ENCODE peak calls at places on chromosomes 2 and 18, in six cellular contexts. O, D, Y, F, A and T are unnamed samples.

GRCh38 chr18:23529597-23529996 is 26.3 kb downstream of the RMC1 start:
- DNase-seq in O (no peak), D (no peak), Y (no peak), F (peak), A (peak), T (no peak)

GRCh38 chr18:79197531-79197930 is 128.3 kb downstream of the ATP9B start:
- DNase-seq in O (no peak), D (no peak), Y (no peak), F (no peak), A (no peak), T (no peak)

GRCh38 chr2:221176666-221177065 is 395.4 kb downstream of the EPHA4 start:
- DNase-seq in O (no peak), D (no peak), Y (no peak), F (no peak), A (no peak), T (no peak)

GRCh38 chr2:60094450-60094929 is 459.0 kb downstream of the BCL11A start:
- DNase-seq in O (no peak), D (peak), Y (no peak), F (no peak), A (no peak), T (no peak)

GRCh38 chr2:86518498-86518897 is 44.7 kb downstream of the CHMP3 start:
- DNase-seq in O (no peak), D (peak), Y (peak), F (no peak), A (no peak), T (no peak)

GRCh38 chr2:180938419-180938818 is 42.0 kb upstream of the UBE2E3 start:
- DNase-seq in O (no peak), D (no peak), Y (no peak), F (no peak), A (no peak), T (no peak)

GRCh38 chr2:67463810-67464209 is 66.7 kb downstream of the ETAA1 start:
- DNase-seq in O (no peak), D (no peak), Y (no peak), F (no peak), A (no peak), T (no peak)

GRCh38 chr2:186498834-186499233 is 12.8 kb downstream of the ZC3H15 start:
- DNase-seq in O (no peak), D (no peak), Y (no peak), F (no peak), A (no peak), T (no peak)

GRCh38 chr2:150410809-150411208 is 76.7 kb downstream of the RND3 start:
- DNase-seq in O (no peak), D (peak), Y (no peak), F (no peak), A (no peak), T (no peak)

GRCh38 chr2:219542931-219543595 is 546 bp downstream of the CHPF start:
- DNase-seq in O (no peak), D (peak), Y (peak), F (no peak), A (peak), T (no peak)

GRCh38 chr2:3040819-3041218 is 336.8 kb downstream of the EIPR1 start:
- DNase-seq in O (no peak), D (no peak), Y (no peak), F (no peak), A (no peak), T (no peak)

GRCh38 chr2:225002039-225002655 is 40.1 kb downstream of the DOCK10 start:
- DNase-seq in O (peak), D (peak), Y (peak), F (peak), A (peak), T (no peak)

GRCh38 chr18:59006461-59007067 is 133.1 kb upstream of the SEC11C start:
- DNase-seq in O (no peak), D (no peak), Y (no peak), F (no peak), A (no peak), T (no peak)

GRCh38 chr2:88596141-88596830 is 31.0 kb downstream of the EIF2AK3 start:
- DNase-seq in O (no peak), D (no peak), Y (no peak), F (no peak), A (no peak), T (no peak)

GRCh38 chr18:57439617-57439975 is 4.4 kb downstream of the ONECUT2 start:
- DNase-seq in O (no peak), D (no peak), Y (no peak), F (no peak), A (no peak), T (no peak)

GRCh38 chr2:238132463-238133450 is 5.7 kb upstream of the KLHL30 start:
- DNase-seq in O (no peak), D (no peak), Y (no peak), F (no peak), A (no peak), T (no peak)

GRCh38 chr18:11019295-11019694 is 130.1 kb downstream of the PIEZO2 start:
- DNase-seq in O (no peak), D (no peak), Y (no peak), F (no peak), A (no peak), T (no peak)

GRCh38 chr2:207481924-207482323 is 47.8 kb upstream of the CREB1 start:
- DNase-seq in O (no peak), D (no peak), Y (no peak), F (no peak), A (no peak), T (no peak)

GRCh38 chr2:160869411-160869810 is 290.8 kb upstream of the TANK start:
- DNase-seq in O (no peak), D (no peak), Y (no peak), F (peak), A (no peak), T (no peak)

GRCh38 chr2:69770193-69770702 is 28.3 kb downstream of the ANXA4 start:
- DNase-seq in O (no peak), D (peak), Y (no peak), F (peak), A (peak), T (peak)

GRCh38 chr2:24456610-24457556 is 34.2 kb upstream of the NCOA1 start:
- DNase-seq in O (no peak), D (no peak), Y (no peak), F (no peak), A (peak), T (no peak)

GRCh38 chr2:118992740-118993391 is 50.9 kb downstream of the MARCO start:
- DNase-seq in O (no peak), D (no peak), Y (no peak), F (no peak), A (no peak), T (no peak)

GRCh38 chr2:236607471-236608307 is 38.1 kb downstream of the ACKR3 start:
- DNase-seq in O (no peak), D (no peak), Y (peak), F (no peak), A (no peak), T (no peak)

DNA sequence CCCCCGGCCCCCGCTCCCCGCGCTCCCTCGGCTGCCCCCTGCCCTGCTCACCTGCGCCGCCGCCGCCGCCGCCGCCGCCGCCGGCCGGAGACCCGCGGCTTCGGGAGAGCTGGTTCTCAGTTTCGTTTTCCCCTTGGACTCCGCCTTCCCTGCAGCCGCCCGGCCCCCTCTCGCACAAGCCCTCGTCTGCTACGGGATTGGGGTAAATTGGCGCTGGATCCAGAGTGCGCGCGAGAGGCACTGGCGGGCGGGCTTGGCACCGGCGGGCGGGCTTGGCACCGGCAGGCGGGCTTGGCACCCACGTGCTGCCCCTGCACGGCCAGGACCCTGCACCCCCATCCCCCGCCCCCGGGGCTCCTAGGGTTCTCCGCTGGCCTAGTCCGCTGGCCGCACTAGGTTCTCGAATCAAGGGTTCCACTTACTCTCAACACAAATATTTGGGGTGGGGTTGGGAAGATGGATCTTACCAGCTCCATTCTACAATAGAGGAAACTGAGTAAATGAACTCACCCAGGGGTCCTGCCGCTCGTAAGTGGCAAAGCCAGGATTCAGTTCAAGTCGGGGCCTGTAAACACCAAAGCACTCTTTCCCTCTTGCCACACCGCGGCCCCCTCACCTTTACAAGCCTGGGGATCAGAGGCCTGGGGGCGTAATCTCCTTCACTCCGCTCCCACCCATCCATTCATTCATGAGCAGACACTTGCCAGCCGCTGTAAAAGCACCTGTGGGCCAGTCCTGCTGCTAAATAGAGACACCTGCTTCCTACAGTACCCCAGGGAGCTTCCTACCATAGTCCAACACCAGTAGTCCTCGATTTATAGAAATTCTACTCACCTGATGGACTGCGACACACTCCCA is at the start of gene EIF2AK2:
- DNase-seq in O (no peak), D (peak), Y (peak), F (no peak), A (peak), T (peak)
- H3K4me3 ChIP-seq in O (peak), D (peak), Y (peak), F (peak), A (peak), T (peak)

GRCh38 chr2:36620321-36620720 is 22.4 kb upstream of the FEZ2 start:
- DNase-seq in O (no peak), D (no peak), Y (no peak), F (no peak), A (no peak), T (no peak)
- TF ChIP-seq REST in O (no peak), D (no peak), Y (no peak), F (no peak), A (no peak), T (no peak)

DNA sequence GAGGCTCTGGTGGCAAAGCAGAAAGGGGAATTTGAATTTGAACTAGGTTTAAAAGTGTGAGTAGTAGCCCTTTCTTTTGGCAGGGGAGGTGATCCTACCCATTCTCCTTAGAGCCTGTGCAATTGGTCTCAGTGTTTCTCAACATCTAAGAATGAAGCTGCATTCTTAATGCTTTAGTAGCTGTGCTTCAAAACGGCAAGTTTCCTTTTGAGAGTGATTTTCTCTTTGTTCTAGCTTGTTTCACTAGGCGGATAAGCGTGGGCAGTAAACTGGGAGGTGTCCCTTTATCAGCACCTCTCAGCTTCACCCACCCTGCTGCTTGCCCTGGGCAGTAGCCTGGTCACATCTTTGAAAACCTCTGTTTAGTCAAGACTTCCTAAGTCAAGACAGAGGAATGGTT is 6.7 kb downstream of the CRIM1 start:
- DNase-seq in O (no peak), D (no peak), Y (no peak), F (no peak), A (no peak), T (no peak)
- H3K4me3 ChIP-seq in O (no peak), D (no peak), Y (no peak), F (peak), A (peak), T (no peak)

DNA sequence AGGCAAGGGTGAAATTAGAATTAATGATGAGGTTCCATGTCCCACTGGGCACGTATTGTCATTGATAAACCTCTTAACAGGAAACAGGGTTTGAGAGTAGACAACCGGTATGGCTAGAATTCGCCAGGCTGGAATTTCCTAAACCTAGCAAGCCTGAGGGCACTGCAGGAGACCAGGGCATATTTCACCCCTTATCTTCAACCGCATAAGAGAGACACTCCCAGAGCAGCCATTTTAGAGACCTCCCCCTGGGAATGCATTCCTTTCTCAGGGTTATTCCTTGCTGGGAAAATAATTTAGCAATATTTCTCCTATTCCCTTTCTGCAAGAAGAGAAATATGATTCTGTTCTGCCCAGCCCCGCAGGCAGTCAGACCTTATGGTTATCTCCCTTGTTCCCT is 334.6 kb upstream of the LYPD1 start:
- DNase-seq in O (no peak), D (no peak), Y (no peak), F (no peak), A (no peak), T (no peak)
- TF ChIP-seq REST in O (no peak), D (no peak), Y (no peak), F (no peak), A (no peak), T (no peak)

GRCh38 chr18:28115149-28115550 is 61.8 kb downstream of the CDH2 start:
- DNase-seq in O (no peak), D (peak), Y (no peak), F (no peak), A (no peak), T (no peak)
- H3K4me3 ChIP-seq in O (no peak), D (no peak), Y (no peak), F (no peak), A (peak), T (no peak)